ENCODE peak calls at places on chromosomes 1 and 21, in five cellular contexts. A, C, Y, V and Q are unnamed samples.

GRCh38 chr1:53462213-53462612 is 3.0 kb downstream of the DMRTB1 start:
- DNase-seq in Y (no peak), A (no peak), V (no peak), C (no peak), Q (no peak)

GRCh38 chr1:35573776-35574654 is 901 bp downstream of the TFAP2E start:
- DNase-seq in C (no peak), V (no peak), A (no peak), Y (no peak), Q (no peak)

GRCh38 chr1:182446033-182446669 is 3.8 kb upstream of the RGSL1 start:
- DNase-seq in A (peak; percentile 49), C (peak; percentile 79), V (peak; percentile 65), Y (peak; percentile 79), Q (peak; percentile 22)

GRCh38 chr1:19073311-19074186 is 117.1 kb upstream of the IFFO2 start:
- DNase-seq in Y (no peak), C (no peak), V (no peak), A (no peak), Q (no peak)

GRCh38 chr1:85502625-85503083 is 37.7 kb upstream of the DDAH1 start:
- DNase-seq in V (peak; percentile 90), A (peak; percentile 5), C (peak; percentile 45), Y (peak; percentile 85), Q (no peak)

GRCh38 chr1:32893198-32894018 is 7.1 kb downstream of the HPCA start:
- DNase-seq in V (peak; percentile 27), C (no peak), A (peak; percentile 32), Y (peak; percentile 52), Q (peak; percentile 27)

GRCh38 chr21:46126321-46127238 is 28.7 kb downstream of the COL6A2 start:
- DNase-seq in C (no peak), V (no peak), Y (no peak), A (peak; percentile 0), Q (no peak)

GRCh38 chr1:25773441-25774125 is 26.4 kb upstream of the SELENON start:
- DNase-seq in A (no peak), Y (peak; percentile 74), C (no peak), V (no peak), Q (no peak)

GRCh38 chr1:62355095-62355494 is 35.9 kb upstream of the KANK4 start:
- DNase-seq in Y (peak; percentile 9), V (no peak), A (no peak), C (no peak), Q (no peak)

GRCh38 chr21:31182231-31183129 is 144.2 kb upstream of the KRTAP19-8 start:
- DNase-seq in V (no peak), A (peak; percentile 77), Y (no peak), C (no peak), Q (peak; percentile 57)

GRCh38 chr1:38558476-38559179 is 300.9 kb downstream of the RRAGC start:
- DNase-seq in A (peak; percentile 27), Y (no peak), C (peak; percentile 63), V (no peak), Q (peak; percentile 44)

GRCh38 chr1:203929741-203930309 is 68.4 kb downstream of the SNRPE start:
- DNase-seq in Y (no peak), V (no peak), A (no peak), C (no peak), Q (no peak)

GRCh38 chr21:39612233-39613028 is at the start of gene B3GALT5:
- DNase-seq in A (peak; percentile 5), V (no peak), Y (peak; percentile 80), C (no peak), Q (no peak)

GRCh38 chr1:209758360-209758759 is 2.5 kb downstream of the TRAF3IP3 start:
- DNase-seq in A (no peak), V (no peak), Y (no peak), C (no peak), Q (no peak)

GRCh38 chr1:199725002-199725401 is 302.5 kb upstream of the NR5A2 start:
- DNase-seq in V (no peak), A (no peak), C (peak; percentile 57), Y (no peak), Q (no peak)

GRCh38 chr1:183516725-183517124 is 44.4 kb downstream of the SMG7 start:
- DNase-seq in Y (no peak), C (no peak), V (no peak), A (no peak), Q (no peak)

GRCh38 chr1:89698020-89698560 is 65.2 kb downstream of the LRRC8C start:
- DNase-seq in A (no peak), C (no peak), V (peak; percentile 11), Y (peak; percentile 49), Q (no peak)

GRCh38 chr1:2952371-2952770 is 68.9 kb upstream of the ACTRT2 start:
- DNase-seq in A (no peak), V (no peak), Y (no peak), C (no peak), Q (no peak)

GRCh38 chr1:147598631-147599361 is 57.5 kb downstream of the BCL9 start:
- DNase-seq in A (peak; percentile 53), V (peak; percentile 9), Y (peak; percentile 58), C (peak; percentile 24), Q (peak; percentile 43)

GRCh38 chr21:43597052-43597451 is 62.2 kb downstream of the HSF2BP start:
- DNase-seq in C (no peak), V (peak; percentile 46), Y (peak; percentile 67), A (no peak), Q (no peak)

GRCh38 chr1:244450597-244451538 is 841 bp downstream of the ADSS2 start:
- DNase-seq in Y (peak; percentile 87), A (peak; percentile 72), C (peak; percentile 66), V (peak; percentile 75), Q (peak; percentile 71)

GRCh38 chr1:39224295-39224829 is 19.9 kb downstream of the MACF1 start:
- DNase-seq in Y (no peak), C (no peak), A (no peak), V (no peak), Q (no peak)

GRCh38 chr1:57796609-57797008 is 372.7 kb upstream of the DAB1 start:
- DNase-seq in Y (no peak), C (peak; percentile 1), V (peak; percentile 1), A (no peak), Q (no peak)

GRCh38 chr1:60970081-60970509 is 112.3 kb upstream of the NFIA start:
- DNase-seq in V (peak; percentile 63), A (no peak), Y (no peak), C (no peak), Q (no peak)

GRCh38 chr1:69513621-69514020 is 54.1 kb upstream of the LRRC7 start:
- DNase-seq in Y (peak; percentile 43), V (peak; percentile 6), A (no peak), C (no peak), Q (no peak)

GRCh38 chr1:227892930-227893695 is 54.6 kb downstream of the WNT9A start:
- DNase-seq in V (no peak), C (no peak), Y (no peak), A (no peak), Q (no peak)

GRCh38 chr1:25515033-25515432 is 28.4 kb upstream of the LDLRAP1 start:
- DNase-seq in C (no peak), Y (no peak), A (no peak), V (no peak), Q (no peak)

GRCh38 chr1:38527373-38527966 is 332.1 kb downstream of the RRAGC start:
- DNase-seq in A (peak; percentile 76), V (no peak), Y (no peak), C (peak; percentile 88), Q (peak; percentile 71)

GRCh38 chr1:98662354-98662665 is 789 bp downstream of the SNX7 start:
- DNase-seq in A (no peak), C (no peak), V (peak; percentile 59), Y (no peak), Q (no peak)

GRCh38 chr1:7539772-7540175 is 231.3 kb upstream of the VAMP3 start:
- DNase-seq in V (no peak), Y (no peak), C (peak; percentile 45), A (peak; percentile 48), Q (peak; percentile 45)

GRCh38 chr1:186014370-186015030 is 280.3 kb downstream of the HMCN1 start:
- DNase-seq in A (no peak), C (no peak), V (peak; percentile 43), Y (peak; percentile 31), Q (no peak)

GRCh38 chr1:216074196-216074595 is 349.1 kb downstream of the USH2A start:
- DNase-seq in A (no peak), V (no peak), C (no peak), Y (no peak), Q (no peak)